ENCODE peak calls at places on chromosomes 16 and 17, in eight cellular contexts. V, L, B, X, Y, H, N and T are unnamed samples.

GRCh38 chr17:40536731-40537171 is 28.5 kb downstream of the CCR7 start:
- DNase-seq in V (no peak), L (no peak), B (peak), X (no peak), Y (no peak), H (no peak), N (peak), T (no peak)

GRCh38 chr16:974606-975312 is 4.0 kb upstream of the LMF1 start:
- DNase-seq in V (no peak), L (no peak), B (peak), X (no peak), Y (no peak), H (no peak), N (no peak), T (no peak)

GRCh38 chr16:79388396-79388795 is 212.1 kb downstream of the MAF start:
- DNase-seq in V (no peak), L (no peak), B (no peak), X (no peak), Y (no peak), H (no peak), N (no peak), T (no peak)

GRCh38 chr17:77117415-77117814 is 23.4 kb upstream of the SEC14L1 start:
- DNase-seq in V (no peak), L (no peak), B (no peak), X (no peak), Y (no peak), H (no peak), N (no peak), T (no peak)

GRCh38 chr17:77864234-77865108 is 94.0 kb upstream of the TNRC6C start:
- DNase-seq in V (no peak), L (no peak), B (peak), X (no peak), Y (peak), H (no peak), N (no peak), T (no peak)

GRCh38 chr16:30602595-30603277 is 7.5 kb downstream of the ZNF689 start:
- DNase-seq in V (no peak), L (no peak), B (no peak), X (no peak), Y (no peak), H (no peak), N (no peak), T (no peak)

GRCh38 chr17:58317421-58318064 is 11.1 kb downstream of the TSPOAP1 start:
- DNase-seq in V (peak), L (peak), B (no peak), X (peak), Y (peak), H (peak), N (peak), T (peak)

GRCh38 chr17:36885161-36885735 is 52.0 kb upstream of the LHX1 start:
- DNase-seq in V (no peak), L (no peak), B (no peak), X (no peak), Y (no peak), H (no peak), N (no peak), T (no peak)

GRCh38 chr16:11142951-11143740 is 112.9 kb downstream of the SOCS1 start:
- DNase-seq in V (no peak), L (no peak), B (no peak), X (no peak), Y (peak), H (no peak), N (no peak), T (no peak)

GRCh38 chr17:16027708-16028584 is 28.3 kb downstream of the TTC19 start:
- DNase-seq in V (peak), L (peak), B (no peak), X (peak), Y (no peak), H (peak), N (no peak), T (peak)

GRCh38 chr16:66511615-66512500 is 38.1 kb downstream of the TK2 start:
- DNase-seq in V (no peak), L (no peak), B (no peak), X (no peak), Y (peak), H (peak), N (peak), T (no peak)
- TF ChIP-seq CTCF in V (no peak), L (no peak), B (no peak), X (no peak), Y (no peak), H (no peak), N (peak), T (no peak)

GRCh38 chr17:44084921-44085320 is 14.4 kb downstream of the G6PC3 start:
- DNase-seq in V (no peak), L (no peak), B (no peak), X (no peak), Y (no peak), H (no peak), N (no peak), T (no peak)

GRCh38 chr17:44081681-44082080 is 11.1 kb downstream of the G6PC3 start:
- DNase-seq in V (no peak), L (no peak), B (no peak), X (no peak), Y (no peak), H (no peak), N (no peak), T (no peak)

GRCh38 chr17:44083250-44083849 is 12.8 kb downstream of the G6PC3 start:
- DNase-seq in V (no peak), L (no peak), B (no peak), X (no peak), Y (no peak), H (no peak), N (no peak), T (no peak)

GRCh38 chr17:44082206-44082605 is 11.7 kb downstream of the G6PC3 start:
- DNase-seq in V (no peak), L (no peak), B (no peak), X (no peak), Y (no peak), H (no peak), N (no peak), T (no peak)

GRCh38 chr17:44084131-44084538 is 13.6 kb downstream of the G6PC3 start:
- DNase-seq in V (no peak), L (no peak), B (no peak), X (no peak), Y (peak), H (peak), N (no peak), T (peak)
- TF ChIP-seq CTCF in V (peak), L (peak), B (no peak), X (peak), Y (peak), H (peak), N (no peak), T (no peak)

GRCh38 chr17:74814453-74814852 is 38.3 kb upstream of the NAT9 start:
- DNase-seq in V (no peak), L (no peak), B (no peak), X (no peak), Y (no peak), H (no peak), N (no peak), T (no peak)
- TF ChIP-seq CTCF in V (no peak), L (no peak), B (no peak), X (no peak), Y (no peak), H (peak), N (no peak), T (no peak)

GRCh38 chr17:28228109-28228840 is 90.7 kb upstream of the TMEM97 start:
- DNase-seq in V (no peak), L (no peak), B (no peak), X (no peak), Y (no peak), H (peak), N (no peak), T (no peak)
- TF ChIP-seq CTCF in V (peak), L (no peak), B (no peak), X (no peak), Y (peak), H (no peak), N (no peak), T (no peak)

DNA sequence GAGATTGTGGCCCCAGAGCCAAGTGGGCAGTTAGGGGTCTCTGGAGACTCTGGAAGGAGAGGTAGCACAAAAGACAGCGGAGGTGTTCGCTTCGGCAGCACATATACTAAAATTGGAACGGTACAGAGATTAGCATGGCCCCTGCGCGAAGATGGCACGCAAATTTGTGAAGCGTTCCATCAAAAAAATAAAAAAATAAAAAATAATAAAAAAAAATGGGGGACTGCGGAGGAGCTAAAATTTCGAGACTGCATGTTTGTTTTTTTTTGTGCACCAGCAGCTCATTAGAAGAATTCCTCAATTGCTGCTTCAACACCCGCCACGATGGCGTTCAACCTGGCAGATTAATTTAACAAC is 39.1 kb downstream of the IGF2BP1 start:
- DNase-seq in V (no peak), L (no peak), B (no peak), X (no peak), Y (no peak), H (no peak), N (no peak), T (no peak)
- TF ChIP-seq CTCF in V (no peak), L (no peak), B (no peak), X (no peak), Y (peak), H (no peak), N (no peak), T (no peak)

DNA sequence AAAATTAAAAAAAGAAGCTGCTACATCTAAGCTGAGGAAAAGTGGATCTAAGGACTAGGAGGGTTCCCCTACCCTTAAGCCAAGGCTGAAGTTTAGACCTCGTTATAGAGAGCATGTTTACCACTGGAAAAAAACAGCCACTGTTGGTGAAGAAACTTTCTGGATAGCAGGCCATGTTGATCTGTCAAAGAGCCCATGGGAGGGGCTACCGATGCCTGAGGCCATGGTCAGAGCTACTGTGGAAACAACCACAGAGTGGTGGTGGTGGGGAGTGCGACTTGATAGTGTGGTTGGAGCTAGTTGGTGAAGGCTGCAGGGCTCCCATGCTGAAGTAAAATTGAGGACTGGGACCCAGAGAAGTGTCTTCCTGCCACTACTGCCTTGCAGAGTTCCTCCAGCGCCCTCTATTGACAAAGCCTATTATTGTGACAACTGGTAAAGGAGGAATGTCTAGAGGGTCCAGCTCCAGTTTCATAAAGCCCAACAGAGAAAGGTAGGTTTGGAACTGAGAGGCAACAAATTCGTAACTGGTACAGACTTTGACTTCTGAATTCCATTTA is 12.7 kb upstream of the FAM20A start:
- DNase-seq in V (no peak), L (peak), B (peak), X (no peak), Y (peak), H (peak), N (no peak), T (peak)
- TF ChIP-seq CTCF in V (peak), L (peak), B (peak), X (peak), Y (peak), H (peak), N (peak), T (peak)